ENCODE peak calls at places on chromosome 20, in ten cellular contexts. V is CD4-positive, CD25-positive, alpha-beta regulatory T cell; G is GM04504; C is amygdala; H is stimulated activated CD4-positive, alpha-beta T cell treated with anti-CD3 and anti-CD28 coated beads, TNF-alpha, amount 100 ng/mL, for 1 hour; R is mucosa of gallbladder; P is tibial nerve; Q is upper lobe of right lung; S is colonic mucosa; I is pancreas. A is an unnamed sample.

GRCh38 chr20:13205402-13205801 is 15.7 kb upstream of the ISM1 start:
- DNase-seq in G (no peak), R (no peak), I (no peak), V (no peak), H (no peak), Q (no peak), C (no peak), P (no peak), S (no peak), A (no peak)

GRCh38 chr20:64133951-64134407 is 26.6 kb upstream of the NPBWR2 start:
- DNase-seq in H (no peak), P (no peak), V (no peak), G (no peak), S (no peak), R (no peak), Q (peak; percentile 40), I (no peak), C (no peak), A (no peak)

GRCh38 chr20:39825950-39826349 is 863.1 kb downstream of the MAFB start:
- DNase-seq in I (no peak), C (no peak), G (no peak), S (no peak), P (no peak), R (no peak), Q (no peak), V (no peak), H (no peak), A (no peak)

GRCh38 chr20:50969912-50970311 is 11.3 kb downstream of the MOCS3 start:
- DNase-seq in C (no peak), S (no peak), V (no peak), P (no peak), H (no peak), I (no peak), G (no peak), Q (no peak), R (no peak), A (peak; percentile 17)

GRCh38 chr20:43667341-43668132 is 623 bp downstream of the MYBL2 start:
- DNase-seq in R (no peak), Q (no peak), H (no peak), S (peak; percentile 36), G (no peak), C (no peak), V (no peak), P (no peak), I (no peak), A (no peak)

GRCh38 chr20:12133553-12133952 is 215.9 kb downstream of the BTBD3 start:
- DNase-seq in P (no peak), Q (no peak), I (no peak), V (no peak), S (no peak), C (no peak), G (no peak), R (no peak), H (no peak), A (no peak)

GRCh38 chr20:36491901-36492617 is 49.3 kb upstream of the MYL9 start:
- DNase-seq in C (no peak), G (no peak), Q (no peak), V (no peak), I (no peak), S (no peak), R (no peak), P (no peak), H (peak; percentile 21), A (no peak)

GRCh38 chr20:52529856-52530255 is 338.3 kb upstream of the ZFP64 start:
- DNase-seq in P (no peak), G (no peak), S (no peak), V (no peak), H (no peak), C (no peak), Q (no peak), R (no peak), I (no peak), A (no peak)

GRCh38 chr20:8095648-8096572 is 36.2 kb upstream of the PLCB1 start:
- DNase-seq in S (no peak), V (no peak), H (no peak), Q (no peak), C (no peak), G (peak; percentile 21), P (no peak), I (no peak), R (no peak), A (peak; percentile 59)

GRCh38 chr20:2771631-2772080 is 28.8 kb downstream of the CPXM1 start:
- DNase-seq in S (no peak), R (no peak), H (no peak), V (no peak), P (no peak), Q (no peak), C (no peak), I (no peak), G (no peak), A (no peak)

GRCh38 chr20:23303325-23304102 is 47.1 kb upstream of the NXT1 start:
- DNase-seq in G (no peak), I (no peak), R (no peak), H (no peak), C (no peak), Q (peak; percentile 38), P (no peak), V (no peak), S (no peak), A (no peak)

GRCh38 chr20:10649080-10649816 is 24.6 kb downstream of the JAG1 start:
- DNase-seq in H (no peak), V (no peak), I (no peak), R (no peak), C (no peak), Q (no peak), S (no peak), P (no peak), G (no peak), A (no peak)

GRCh38 chr20:18585134-18585533 is 2.7 kb upstream of the DTD1 start:
- DNase-seq in I (no peak), Q (no peak), H (no peak), V (no peak), P (no peak), R (no peak), S (no peak), C (no peak), G (no peak), A (peak; percentile 18)

GRCh38 chr20:47133809-47134456 is 222.6 kb downstream of the ZMYND8 start:
- DNase-seq in Q (no peak), C (no peak), G (peak; percentile 51), S (no peak), P (no peak), H (no peak), V (no peak), R (no peak), I (no peak), A (peak; percentile 64)

A was measured in HFFc6.